ENCODE peak calls at places on chromosomes 7 and 10, in six cellular contexts. Q is cardiac muscle cell, I is IMR-90, U is MM.1S, O is A549, H is pancreas. X is an unnamed sample.

GRCh38 chr10:8053446-8054242 is 844 bp upstream of the GATA3 start:
- DNase-seq in O (peak), Q (peak), I (peak), H (peak), U (peak), X (peak)

GRCh38 chr10:124004372-124004928 is 88.9 kb downstream of the CHST15 start:
- DNase-seq in O (no peak), Q (no peak), H (peak), U (no peak), I (no peak), X (no peak)

GRCh38 chr7:134174797-134175261 is 47.7 kb downstream of the LRGUK start:
- DNase-seq in I (peak), O (peak), U (peak), H (no peak), Q (no peak), X (peak)

GRCh38 chr10:31947144-31947926 is 18.7 kb upstream of the ARHGAP12 start:
- DNase-seq in Q (no peak), I (peak), H (peak), U (no peak), O (peak), X (peak)

GRCh38 chr10:96658844-96659243 is 61.5 kb downstream of the PIK3AP1 start:
- DNase-seq in I (no peak), Q (no peak), H (no peak), O (no peak), U (no peak), X (no peak)

GRCh38 chr10:35822316-35822715 is 180.2 kb upstream of the FZD8 start:
- DNase-seq in Q (peak), H (peak), O (no peak), I (peak), U (no peak), X (peak)

GRCh38 chr10:43401627-43402026 is 7.4 kb downstream of the HNRNPF start:
- DNase-seq in U (no peak), Q (no peak), I (no peak), H (no peak), O (no peak), X (no peak)

GRCh38 chr10:81696609-81697388 is 178.2 kb upstream of the NRG3 start:
- DNase-seq in O (no peak), U (no peak), I (no peak), Q (peak), H (no peak), X (no peak)

GRCh38 chr10:59536151-59536550 is 173.5 kb downstream of the SLC16A9 start:
- DNase-seq in U (no peak), O (no peak), I (peak), H (no peak), Q (no peak), X (peak)

GRCh38 chr7:11576340-11576739 is 255.7 kb downstream of the THSD7A start:
- DNase-seq in I (no peak), H (no peak), U (no peak), O (no peak), Q (no peak), X (no peak)

GRCh38 chr7:29806793-29807178 is 478 bp downstream of the WIPF3 start:
- DNase-seq in O (peak), H (no peak), U (no peak), I (no peak), Q (no peak), X (no peak)

GRCh38 chr7:44398953-44399574 is 73.7 kb upstream of the CAMK2B start:
- DNase-seq in O (no peak), U (no peak), Q (no peak), I (peak), H (no peak), X (no peak)

GRCh38 chr10:129963076-129963830 is 821 bp downstream of the EBF3 start:
- DNase-seq in U (no peak), O (no peak), H (no peak), Q (peak), I (peak), X (peak)

GRCh38 chr10:129961274-129961839 is 2.7 kb downstream of the EBF3 start:
- DNase-seq in Q (no peak), O (no peak), H (no peak), U (no peak), I (no peak), X (no peak)

GRCh38 chr10:129963831-129964501 is at the start of gene EBF3:
- DNase-seq in H (peak), I (peak), Q (peak), O (no peak), U (no peak), X (peak)

GRCh38 chr10:129962092-129962494 is 2.0 kb downstream of the EBF3 start:
- DNase-seq in Q (peak), U (no peak), O (no peak), I (no peak), H (no peak), X (no peak)

GRCh38 chr10:129962558-129963075 is 1.5 kb downstream of the EBF3 start:
- DNase-seq in O (no peak), Q (peak), H (no peak), U (no peak), I (no peak), X (no peak)
- H3K4me3 ChIP-seq in O (peak), Q (peak), H (peak), U (no peak), I (peak), X (peak)

GRCh38 chr7:100627238-100627549 is 14.2 kb downstream of the TFR2 start:
- DNase-seq in O (no peak), H (no peak), U (no peak), Q (no peak), I (no peak), X (no peak)

GRCh38 chr7:100629117-100629711 is 12.1 kb downstream of the TFR2 start:
- DNase-seq in U (peak), H (no peak), O (peak), I (no peak), Q (peak), X (peak)

GRCh38 chr7:100630066-100630465 is 11.3 kb downstream of the TFR2 start:
- DNase-seq in O (no peak), I (no peak), Q (no peak), H (no peak), U (no peak), X (no peak)

DNA sequence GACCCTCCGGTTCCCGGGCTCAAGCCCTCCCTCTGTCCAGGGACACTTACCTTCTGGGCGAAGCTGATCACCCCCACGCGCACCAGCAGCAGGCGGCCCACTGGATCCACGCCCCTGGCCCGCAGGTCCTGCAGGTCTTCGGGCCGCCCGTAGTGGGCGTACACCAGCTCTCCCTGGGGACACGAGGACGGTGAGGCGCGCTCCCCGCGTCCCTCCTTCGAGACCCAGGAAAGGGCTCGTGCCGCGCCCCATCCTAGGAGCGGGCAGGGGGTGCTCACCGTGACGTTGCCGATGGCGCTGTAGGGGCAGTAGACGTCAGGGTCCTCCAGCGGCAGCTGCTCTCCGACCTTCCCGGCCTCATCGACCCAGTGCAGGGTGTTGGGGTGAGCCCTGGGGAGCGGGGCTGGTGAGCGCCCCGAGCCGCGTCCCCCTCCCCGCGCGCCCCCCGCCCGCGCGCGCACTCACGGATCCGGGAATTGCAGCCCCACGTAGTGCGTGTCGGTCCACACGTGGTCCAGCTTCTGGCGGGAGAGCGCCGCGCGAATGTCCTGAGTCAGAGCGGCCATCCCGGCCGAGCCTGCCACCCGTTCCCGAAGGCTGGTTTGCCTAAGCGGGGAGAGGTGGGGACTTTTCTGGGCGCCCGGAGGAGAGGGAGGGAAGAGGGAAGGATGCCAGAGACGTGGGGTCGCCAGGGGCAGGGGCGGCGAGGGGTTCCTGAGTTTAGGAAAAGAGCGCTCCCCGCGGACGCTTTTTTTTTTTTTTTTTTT is 8.2 kb downstream of the TFR2 start:
- DNase-seq in Q (peak), H (no peak), I (peak), O (peak), U (no peak), X (peak)
- TF ChIP-seq CTCF in Q (peak), H (no peak), I (peak), O (peak), U (peak), X (peak)

GRCh38 chr7:102305414-102306268 is 19.0 kb downstream of the SH2B2 start:
- DNase-seq in Q (no peak), O (no peak), I (no peak), U (peak), H (no peak), X (no peak)

GRCh38 chr7:102300643-102301211 is 14.1 kb downstream of the SH2B2 start:
- DNase-seq in Q (peak), O (no peak), U (no peak), H (no peak), I (no peak), X (no peak)

GRCh38 chr7:102302025-102302424 is 15.4 kb downstream of the SH2B2 start:
- DNase-seq in O (no peak), H (no peak), Q (no peak), U (no peak), I (no peak), X (no peak)

GRCh38 chr7:102304668-102305067 is 18.0 kb downstream of the SH2B2 start:
- DNase-seq in H (no peak), U (no peak), Q (no peak), I (no peak), O (no peak), X (no peak)

DNA sequence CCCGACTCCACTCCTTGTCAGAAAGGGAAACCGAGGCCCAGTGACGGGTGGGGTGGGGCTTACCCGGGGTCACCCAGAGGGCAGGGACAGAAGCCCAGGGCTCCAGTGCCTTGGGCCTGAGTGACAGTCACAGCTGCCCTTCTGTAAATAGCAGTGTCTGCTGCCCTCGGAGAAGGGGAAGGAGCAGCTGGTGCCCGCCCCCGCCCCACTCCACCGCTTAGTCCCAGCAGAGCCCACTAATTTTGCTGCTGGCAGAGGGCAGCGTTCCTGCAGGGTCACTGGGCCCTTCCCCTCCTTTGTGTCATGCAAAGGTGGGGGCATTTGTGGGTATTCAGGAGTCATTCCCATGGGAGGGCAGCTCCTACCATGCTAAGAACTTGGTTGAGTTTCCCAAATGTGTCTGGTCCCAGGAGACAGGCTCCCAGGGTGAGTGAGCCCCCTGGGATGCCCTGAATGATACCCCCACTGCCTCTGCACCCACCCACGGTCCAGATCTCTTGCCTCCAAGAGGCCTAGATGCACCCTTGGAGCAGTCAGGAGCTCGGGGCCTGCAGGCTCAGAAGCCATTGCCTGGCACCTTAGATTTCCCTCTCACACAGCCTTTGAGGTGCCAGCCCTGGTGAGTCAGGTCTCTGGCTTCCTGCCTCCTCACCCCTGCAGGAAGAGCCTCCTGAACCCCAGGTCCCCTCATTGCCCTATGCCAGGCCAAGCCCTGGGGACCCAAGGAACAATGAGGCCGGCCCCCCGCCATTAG is 17.2 kb downstream of the SH2B2 start:
- DNase-seq in U (no peak), O (no peak), Q (no peak), H (no peak), I (no peak), X (no peak)
- H3K4me3 ChIP-seq in U (no peak), O (no peak), Q (no peak), H (no peak), I (no peak), X (no peak)

GRCh38 chr7:26224359-26224758 is 22.8 kb downstream of the CBX3 start:
- DNase-seq in O (no peak), Q (no peak), U (no peak), I (no peak), H (no peak), X (no peak)

DNA sequence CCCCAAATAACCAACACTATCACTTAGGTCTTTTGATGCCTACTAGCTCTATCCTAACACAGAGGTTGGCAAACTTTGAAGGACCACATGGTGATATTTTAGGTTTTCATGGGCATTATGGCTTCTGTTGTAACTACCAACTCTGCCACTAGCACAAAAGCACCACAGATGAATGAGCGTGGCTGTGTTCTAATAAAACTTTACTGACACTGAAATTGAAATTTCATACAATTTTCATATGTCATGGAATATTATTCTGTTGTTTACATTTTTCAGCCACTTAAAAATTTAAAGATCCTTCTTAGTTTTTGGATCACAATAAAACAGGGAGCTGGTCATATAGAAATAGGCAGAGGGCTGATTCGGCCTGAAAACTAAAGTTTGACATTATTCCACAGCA is 26.4 kb downstream of the CBX3 start:
- DNase-seq in U (no peak), Q (no peak), O (no peak), I (no peak), H (no peak), X (no peak)
- TF ChIP-seq CTCF in U (no peak), Q (no peak), O (no peak), I (no peak), H (no peak), X (no peak)

DNA sequence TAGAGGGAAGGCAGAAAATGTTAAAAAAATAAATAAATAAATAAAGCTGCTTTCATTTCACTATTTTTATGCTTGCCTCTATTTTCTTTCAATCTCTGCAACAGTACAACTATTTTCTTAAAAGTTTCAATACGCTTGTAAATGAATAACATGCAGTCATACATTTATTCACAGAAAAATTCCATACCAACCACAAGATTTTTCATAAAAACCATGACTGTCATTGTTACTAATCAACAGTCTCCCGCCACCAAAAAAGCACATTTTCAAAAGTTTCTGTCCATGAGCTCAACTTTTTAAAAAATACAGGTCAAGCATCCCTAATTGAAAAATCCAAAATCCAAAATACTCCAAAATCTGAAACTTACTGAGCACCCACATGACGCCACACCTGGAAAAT is 5.3 kb downstream of the PARD3 start:
- DNase-seq in U (no peak), H (no peak), O (no peak), I (peak), Q (no peak), X (no peak)
- H3K4me3 ChIP-seq in U (peak), H (no peak), O (no peak), I (no peak), Q (no peak), X (no peak)

GRCh38 chr10:77859200-77859864 is 67.2 kb downstream of the DLG5 start:
- DNase-seq in I (peak), U (no peak), O (no peak), H (no peak), Q (no peak), X (no peak)

GRCh38 chr10:77857272-77857671 is 69.3 kb downstream of the DLG5 start:
- DNase-seq in H (no peak), Q (no peak), O (no peak), I (no peak), U (no peak), X (peak)

GRCh38 chr10:77862595-77862994 is 64.0 kb downstream of the DLG5 start:
- DNase-seq in I (peak), Q (no peak), O (no peak), H (no peak), U (no peak), X (no peak)

GRCh38 chr10:77856566-77856965 is 70.0 kb downstream of the DLG5 start:
- DNase-seq in Q (no peak), O (no peak), U (no peak), I (no peak), H (no peak), X (no peak)

GRCh38 chr10:77859865-77860282 is 66.7 kb downstream of the DLG5 start:
- DNase-seq in Q (no peak), O (no peak), U (no peak), I (no peak), H (no peak), X (no peak)
- TF ChIP-seq CTCF in Q (no peak), O (no peak), U (no peak), I (no peak), H (no peak), X (no peak)

DNA sequence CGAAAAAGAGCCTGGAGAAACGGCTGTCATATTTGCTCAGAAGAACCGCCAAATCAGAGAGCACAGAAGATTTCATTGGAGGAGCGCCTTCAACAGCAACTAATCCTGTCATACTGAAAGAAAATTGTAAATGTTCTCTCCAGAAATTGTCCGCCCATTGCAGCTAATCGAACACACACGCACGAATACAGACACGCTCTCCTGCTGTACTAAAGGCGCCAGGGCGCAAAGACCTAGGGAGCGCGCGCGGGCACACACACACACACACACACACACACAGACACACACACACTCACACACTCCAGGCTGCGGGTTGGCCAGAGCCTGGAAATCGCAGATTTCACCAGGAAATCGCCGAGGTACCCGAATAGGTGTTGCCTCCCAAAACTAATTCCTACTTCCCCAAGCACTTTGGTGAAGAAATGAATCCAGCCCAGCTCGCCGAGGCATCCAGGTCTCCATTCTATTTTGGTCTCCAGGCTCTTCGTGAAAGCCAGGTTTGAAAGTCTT is at the start of gene CHRM2:
- DNase-seq in I (peak), O (no peak), U (no peak), H (no peak), Q (peak), X (peak)
- H3K4me3 ChIP-seq in I (peak), O (no peak), U (peak), H (no peak), Q (peak), X (peak)

X was measured in fibroblast of villous mesenchyme.